ENCODE peak calls at places on chromosomes 3 and 15, in eight cellular contexts. K, P, I, S, D, H, O and R are unnamed samples.

GRCh38 chr15:101525087-101525669 is 35.7 kb upstream of the PCSK6 start:
- DNase-seq in S (no peak), D (no peak), I (no peak), K (no peak), H (no peak), P (no peak), O (no peak), R (peak)

GRCh38 chr3:147616998-147617619 is 207.9 kb downstream of the ZIC1 start:
- DNase-seq in H (peak), P (no peak), D (no peak), S (no peak), K (peak), O (no peak), I (no peak), R (no peak)

GRCh38 chr3:124592658-124593441 is 137.4 kb upstream of the UMPS start:
- DNase-seq in D (no peak), H (no peak), S (no peak), P (peak), K (no peak), O (no peak), I (no peak), R (no peak)

GRCh38 chr3:23485922-23486321 is 282.8 kb downstream of the UBE2E2 start:
- DNase-seq in S (no peak), O (no peak), K (no peak), P (peak), I (no peak), D (no peak), H (no peak), R (no peak)

GRCh38 chr3:134359121-134360010 is 14.9 kb downstream of the AMOTL2 start:
- DNase-seq in I (no peak), P (peak), H (no peak), S (peak), O (no peak), D (no peak), K (no peak), R (no peak)

GRCh38 chr15:71471347-71471746 is 339.0 kb upstream of the NR2E3 start:
- DNase-seq in P (no peak), H (no peak), O (no peak), D (no peak), I (no peak), K (no peak), S (no peak), R (no peak)

GRCh38 chr15:29143293-29143692 is 126.3 kb downstream of the NSMCE3 start:
- DNase-seq in D (no peak), I (no peak), O (no peak), P (no peak), H (no peak), S (no peak), K (no peak), R (no peak)

GRCh38 chr15:90232941-90233700 is 620 bp downstream of the CIB1 start:
- DNase-seq in P (peak), H (peak), I (peak), K (peak), D (no peak), O (peak), S (peak), R (no peak)

GRCh38 chr3:185365281-185366211 is 2.6 kb downstream of the MAP3K13 start:
- DNase-seq in I (no peak), O (no peak), P (no peak), K (no peak), D (no peak), S (no peak), H (no peak), R (no peak)

GRCh38 chr3:33426068-33426467 is 14.1 kb downstream of the UBP1 start:
- DNase-seq in O (no peak), I (no peak), D (no peak), S (no peak), P (no peak), H (no peak), K (no peak), R (no peak)

GRCh38 chr3:157237886-157238285 is 77.9 kb upstream of the CCNL1 start:
- DNase-seq in O (no peak), S (no peak), P (no peak), I (no peak), H (no peak), D (no peak), K (no peak), R (no peak)